ENCODE peak calls at places on chromosomes 16 and 17, in four cellular contexts. K is GM23338, A is PC-9, B is MM.1S. T is an unnamed sample. For H3K4me1, the result is how much of the 10 kb centered on the place peaks cover.

GRCh38 chr16:4915226-4915761 is 21.7 kb downstream of the PPL start:
- DNase-seq in K (no peak), A (peak), B (no peak), T (no peak)

GRCh38 chr17:51052235-51052634 is 68.4 kb downstream of the SPAG9 start:
- DNase-seq in K (no peak), A (no peak), B (no peak), T (no peak)

GRCh38 chr17:74386397-74386796 is 19.1 kb downstream of the GPR142 start:
- DNase-seq in K (no peak), A (no peak), B (no peak), T (no peak)

GRCh38 chr17:8080208-8080798 is 7.2 kb downstream of the ALOX12B start:
- DNase-seq in K (peak), A (no peak), B (no peak), T (no peak)

GRCh38 chr17:40458001-40458791 is 14.9 kb downstream of the IGFBP4 start:
- DNase-seq in K (no peak), A (no peak), B (no peak), T (no peak)

GRCh38 chr17:7588553-7589203 is 1.2 kb downstream of the SOX15 start:
- DNase-seq in K (peak), A (peak), B (no peak), T (no peak)

GRCh38 chr16:31458073-31458834 is 1.0 kb upstream of the ARMC5 start:
- DNase-seq in K (peak), A (peak), B (peak), T (peak)

GRCh38 chr16:53530046-53530445 is 27.0 kb upstream of the AKTIP start:
- DNase-seq in K (no peak), A (no peak), B (no peak), T (no peak)

GRCh38 chr17:44798352-44798751 is 31.7 kb downstream of the GJC1 start:
- DNase-seq in K (no peak), A (no peak), B (no peak), T (no peak)

GRCh38 chr16:69859105-69859969 is 91.8 kb upstream of the CLEC18A start:
- DNase-seq in K (peak), A (no peak), B (no peak), T (peak)

GRCh38 chr16:27704252-27704651 is 154.3 kb downstream of the KATNIP start:
- DNase-seq in K (no peak), A (no peak), B (no peak), T (no peak)

GRCh38 chr17:75878174-75878998 is at the start of gene TRIM47:
- DNase-seq in K (peak), A (peak), B (peak), T (no peak)

GRCh38 chr17:5516060-5516792 is 29.9 kb downstream of the MIS12 start:
- DNase-seq in K (no peak), A (peak), B (no peak), T (no peak)

GRCh38 chr16:70337814-70338213 is 8.9 kb upstream of the DDX19A start:
- DNase-seq in K (no peak), A (no peak), B (no peak), T (no peak)

GRCh38 chr17:78142113-78142861 is 3.9 kb upstream of the C17orf99 start:
- DNase-seq in K (no peak), A (peak), B (no peak), T (no peak)

GRCh38 chr17:5011928-5012327 is 14.2 kb downstream of the KIF1C start:
- DNase-seq in K (no peak), A (no peak), B (no peak), T (no peak)

GRCh38 chr17:6639651-6640535 is 618 bp downstream of the KIAA0753 start:
- DNase-seq in K (peak), A (peak), B (peak), T (peak)

GRCh38 chr16:6206080-6206479 is 1108.5 kb upstream of the EEF2KMT start:
- DNase-seq in K (peak), A (no peak), B (no peak), T (no peak)

GRCh38 chr16:57651344-57652333 is 16.5 kb upstream of the ADGRG3 start:
- DNase-seq in K (no peak), A (no peak), B (no peak), T (peak)

GRCh38 chr17:81039854-81040758 is 5.2 kb downstream of the BAIAP2 start:
- DNase-seq in K (no peak), A (peak), B (no peak), T (no peak)

GRCh38 chr16:71537643-71538042 is 11.4 kb downstream of the CHST4 start:
- DNase-seq in K (peak), A (peak), B (peak), T (peak)

GRCh38 chr16:80703391-80704071 is 100.9 kb downstream of the CDYL2 start:
- DNase-seq in K (no peak), A (no peak), B (no peak), T (no peak)

GRCh38 chr16:46712911-46713310 is 23.5 kb downstream of the ORC6 start:
- DNase-seq in K (no peak), A (no peak), B (no peak), T (no peak)

GRCh38 chr17:35537569-35538209 is at the start of gene SLFN12L:
- DNase-seq in K (no peak), A (no peak), B (peak), T (no peak)

GRCh38 chr16:19840524-19841110 is 44.0 kb downstream of the GPRC5B start:
- DNase-seq in K (no peak), A (no peak), B (no peak), T (no peak)

GRCh38 chr16:1002399-1003161 is 21.0 kb downstream of the SOX8 start:
- DNase-seq in K (no peak), A (peak), B (no peak), T (no peak)

GRCh38 chr16:51431517-51432241 is 280.6 kb upstream of the SALL1 start:
- DNase-seq in K (no peak), A (no peak), B (peak), T (no peak)

GRCh38 chr17:79623786-79624657 is 13.2 kb upstream of the RBFOX3 start:
- DNase-seq in K (no peak), A (no peak), B (no peak), T (no peak)

GRCh38 chr16:3874794-3875692 is 5.5 kb downstream of the CREBBP start:
- DNase-seq in K (peak), A (no peak), B (no peak), T (no peak)

GRCh38 chr17:50272711-50273653 is 1.3 kb upstream of the TMEM92 start:
- DNase-seq in K (peak), A (peak), B (peak), T (peak)

GRCh38 chr17:67625971-67626370 is 91.8 kb upstream of the NOL11 start:
- DNase-seq in K (no peak), A (no peak), B (no peak), T (no peak)

GRCh38 chr17:79065105-79065670 is 9.4 kb upstream of the ENGASE start:
- DNase-seq in K (peak), A (no peak), B (no peak), T (peak)

GRCh38 chr17:21019976-21020575 is 22.7 kb downstream of the USP22 start:
- DNase-seq in K (peak), A (no peak), B (peak), T (peak)

GRCh38 chr17:79019631-79020584 is 4.1 kb upstream of the C1QTNF1 start:
- DNase-seq in K (peak), A (peak), B (peak), T (peak)

GRCh38 chr16:56421976-56422669 is 3.2 kb downstream of the AMFR start:
- DNase-seq in K (no peak), A (no peak), B (no peak), T (peak)
- H3K4me1 ChIP-seq in K (under half), A (half or more), B (under half), T (under half)

GRCh38 chr17:38732376-38733314 is 2.5 kb downstream of the CISD3 start:
- DNase-seq in K (no peak), A (no peak), B (no peak), T (no peak)
- H3K4me2 ChIP-seq in K (no peak), A (no peak), B (no peak), T (peak)

DNA sequence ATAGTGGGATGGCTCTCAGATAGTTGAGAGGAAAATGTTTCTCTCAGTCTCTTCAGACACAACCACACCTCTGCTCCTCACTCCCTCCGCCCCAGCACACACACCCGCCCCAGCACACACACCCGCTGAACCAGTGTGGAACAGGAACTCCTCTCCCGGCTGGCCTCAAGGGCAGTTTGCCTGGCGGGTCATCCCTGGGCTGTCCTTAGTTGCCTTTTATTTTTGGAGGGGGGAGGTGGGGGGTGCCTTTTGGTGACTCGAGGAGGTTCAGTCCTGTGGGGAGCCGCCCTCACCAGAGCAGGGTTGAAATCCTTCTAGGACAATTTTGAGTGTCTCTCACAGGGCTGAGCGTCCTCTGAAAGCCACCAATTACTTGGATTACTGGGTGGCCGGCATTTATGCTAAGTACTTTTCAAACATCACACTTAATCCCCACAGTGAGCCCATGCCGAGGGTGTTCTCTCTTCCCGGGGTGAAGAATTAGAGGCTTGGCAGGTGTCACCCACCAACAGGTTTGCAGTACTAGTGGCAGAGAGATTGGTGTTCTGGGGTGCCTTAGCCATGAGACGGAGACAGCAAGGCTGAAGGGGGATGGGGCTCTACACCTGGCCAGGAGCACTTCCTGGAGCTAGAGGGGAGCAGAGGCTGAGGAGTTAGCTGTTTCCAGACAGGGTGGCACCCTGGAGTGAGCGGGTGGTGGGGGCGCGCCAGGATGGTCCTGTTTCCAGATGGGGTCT is 2.8 kb downstream of the RASD1 start:
- DNase-seq in K (peak), A (no peak), B (no peak), T (no peak)
- H3K4me1 ChIP-seq in K (under half), A (under half), B (under half), T (under half)

GRCh38 chr16:85862476-85863383 is 36.2 kb upstream of the IRF8 start:
- DNase-seq in K (no peak), A (no peak), B (no peak), T (no peak)
- H3K4me2 ChIP-seq in K (no peak), A (peak), B (no peak), T (no peak)

DNA sequence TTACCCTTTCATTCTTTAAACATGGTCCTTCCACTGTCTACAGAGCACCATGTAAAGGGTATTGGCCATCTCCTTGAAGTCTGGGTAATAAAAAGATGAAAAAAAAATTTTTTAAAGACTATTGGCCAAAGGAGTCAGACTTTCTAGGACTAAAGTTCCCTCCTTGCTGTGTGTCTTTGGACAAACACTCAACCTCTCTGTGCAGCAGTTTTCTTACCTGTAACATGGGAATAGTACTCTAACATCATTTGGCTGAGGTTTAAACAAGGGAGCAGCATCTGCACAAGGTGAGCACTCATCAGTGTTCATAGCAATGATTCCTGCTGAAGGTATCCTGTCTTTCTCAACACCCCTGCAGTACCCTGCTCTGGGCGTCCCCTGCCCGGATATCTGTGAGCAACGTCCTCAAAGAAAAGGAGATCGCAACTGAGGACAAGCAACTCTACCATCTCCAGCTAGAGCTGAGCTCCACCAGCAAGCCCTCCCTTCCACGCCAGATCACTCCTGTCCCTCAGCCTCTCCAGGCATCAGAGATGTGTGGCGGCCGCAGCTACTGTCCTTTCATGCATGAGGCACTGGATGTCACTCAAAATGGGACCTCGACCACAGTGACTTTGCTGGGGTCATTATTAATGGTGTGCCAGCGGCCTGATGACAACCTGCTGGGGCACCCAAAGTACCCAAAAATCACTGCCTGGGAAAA is 29.5 kb upstream of the RPH3AL start:
- DNase-seq in K (no peak), A (no peak), B (no peak), T (no peak)
- H3K4me1 ChIP-seq in K (under half), A (under half), B (under half), T (under half)

DNA sequence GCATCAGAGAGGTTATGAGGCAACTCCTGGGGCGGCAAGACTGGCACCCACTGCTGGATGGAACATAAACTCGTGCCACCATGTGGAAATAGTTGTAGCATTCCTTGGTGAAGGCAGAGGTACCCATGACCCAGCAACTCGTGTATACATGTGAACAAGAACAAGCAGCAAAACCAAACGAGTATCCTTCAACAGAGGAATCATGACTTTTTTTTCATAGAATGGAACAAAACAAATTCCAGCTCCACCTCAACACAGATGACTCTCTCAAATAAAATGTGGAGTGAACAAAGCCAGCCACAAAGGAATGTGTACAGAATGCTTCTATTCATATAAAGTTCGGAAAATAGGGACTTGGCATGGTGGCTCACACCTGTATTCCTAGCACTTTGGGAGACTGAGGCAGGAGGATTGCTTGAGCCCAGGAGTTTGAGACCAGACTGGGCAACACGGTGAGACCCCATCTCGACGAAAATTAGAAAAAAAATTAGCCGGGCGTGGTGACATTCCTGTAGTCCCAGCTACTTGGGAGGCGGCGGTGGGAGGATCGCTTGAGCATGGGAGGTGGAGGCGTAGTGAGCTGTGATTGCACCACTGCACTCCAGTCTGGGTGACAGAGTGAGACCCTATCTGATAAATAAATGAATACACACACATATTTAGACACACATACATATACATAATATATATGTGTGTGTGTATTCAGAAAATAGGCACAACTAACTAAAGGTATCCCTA is 35.3 kb downstream of the B9D1 start:
- DNase-seq in K (no peak), A (peak), B (no peak), T (no peak)
- H3K4me2 ChIP-seq in K (no peak), A (peak), B (no peak), T (no peak)

GRCh38 chr16:24847358-24847664 is 1.5 kb downstream of the SLC5A11 start:
- DNase-seq in K (no peak), A (no peak), B (no peak), T (no peak)
- H3K4me1 ChIP-seq in K (under half), A (under half), B (under half), T (under half)